ENCODE peak calls at places on chromosome 6, in nine cellular contexts. One of them, this sample, is unnamed.

GRCh38 chr6:40794581-40794980 is 207.4 kb upstream of the LRFN2 start:
- DNase-seq in GM04504: no peak
- DNase-seq in GOT3: no peak
- DNase-seq in BJ: no peak
- DNase-seq in NCI-H1930: no peak
- DNase-seq in small intestine: no peak
- DNase-seq in midbrain: no peak
- DNase-seq in T-helper 9 cell: no peak
- DNase-seq in activated T-helper 9 cell treated with anti-CD3 and anti-CD28 coated beads, Interleukin-2, amount 50 U/mL, for 16 hours: no peak
- DNase-seq in this sample: no peak

GRCh38 chr6:44831002-44831610 is 443.6 kb downstream of the CDC5L start:
- DNase-seq in GM04504: peak
- DNase-seq in GOT3: no peak
- DNase-seq in BJ: no peak
- DNase-seq in NCI-H1930: no peak
- DNase-seq in small intestine: no peak
- DNase-seq in midbrain: no peak
- DNase-seq in T-helper 9 cell: no peak
- DNase-seq in activated T-helper 9 cell treated with anti-CD3 and anti-CD28 coated beads, Interleukin-2, amount 50 U/mL, for 16 hours: no peak
- DNase-seq in this sample: peak

GRCh38 chr6:128521302-128521632 is 868 bp upstream of the PTPRK start:
- DNase-seq in GM04504: no peak
- DNase-seq in GOT3: no peak
- DNase-seq in BJ: no peak
- DNase-seq in NCI-H1930: no peak
- DNase-seq in small intestine: no peak
- DNase-seq in midbrain: no peak
- DNase-seq in T-helper 9 cell: no peak
- DNase-seq in activated T-helper 9 cell treated with anti-CD3 and anti-CD28 coated beads, Interleukin-2, amount 50 U/mL, for 16 hours: no peak
- DNase-seq in this sample: no peak

GRCh38 chr6:118187568-118188164 is 280.6 kb downstream of the SLC35F1 start:
- DNase-seq in GM04504: peak
- DNase-seq in GOT3: no peak
- DNase-seq in BJ: no peak
- DNase-seq in NCI-H1930: no peak
- DNase-seq in small intestine: no peak
- DNase-seq in midbrain: no peak
- DNase-seq in T-helper 9 cell: no peak
- DNase-seq in activated T-helper 9 cell treated with anti-CD3 and anti-CD28 coated beads, Interleukin-2, amount 50 U/mL, for 16 hours: no peak
- DNase-seq in this sample: no peak

GRCh38 chr6:34601706-34602105 is 45.6 kb upstream of the SPDEF start:
- DNase-seq in GM04504: no peak
- DNase-seq in GOT3: no peak
- DNase-seq in BJ: no peak
- DNase-seq in NCI-H1930: no peak
- DNase-seq in small intestine: no peak
- DNase-seq in midbrain: no peak
- DNase-seq in T-helper 9 cell: no peak
- DNase-seq in activated T-helper 9 cell treated with anti-CD3 and anti-CD28 coated beads, Interleukin-2, amount 50 U/mL, for 16 hours: no peak
- DNase-seq in this sample: peak

GRCh38 chr6:36848658-36849441 is 9.6 kb upstream of the CPNE5 start:
- DNase-seq in GM04504: no peak
- DNase-seq in GOT3: no peak
- DNase-seq in BJ: no peak
- DNase-seq in NCI-H1930: no peak
- DNase-seq in small intestine: peak
- DNase-seq in midbrain: peak
- DNase-seq in T-helper 9 cell: no peak
- DNase-seq in activated T-helper 9 cell treated with anti-CD3 and anti-CD28 coated beads, Interleukin-2, amount 50 U/mL, for 16 hours: no peak
- DNase-seq in this sample: peak

GRCh38 chr6:20175810-20176209 is 36.5 kb downstream of the MBOAT1 start:
- DNase-seq in GM04504: no peak
- DNase-seq in GOT3: no peak
- DNase-seq in BJ: no peak
- DNase-seq in NCI-H1930: no peak
- DNase-seq in small intestine: peak
- DNase-seq in midbrain: no peak
- DNase-seq in T-helper 9 cell: no peak
- DNase-seq in activated T-helper 9 cell treated with anti-CD3 and anti-CD28 coated beads, Interleukin-2, amount 50 U/mL, for 16 hours: no peak
- DNase-seq in this sample: no peak

GRCh38 chr6:13929196-13929595 is 4.4 kb downstream of the RNF182 start:
- DNase-seq in GM04504: no peak
- DNase-seq in GOT3: no peak
- DNase-seq in BJ: no peak
- DNase-seq in NCI-H1930: no peak
- DNase-seq in small intestine: no peak
- DNase-seq in midbrain: no peak
- DNase-seq in T-helper 9 cell: no peak
- DNase-seq in activated T-helper 9 cell treated with anti-CD3 and anti-CD28 coated beads, Interleukin-2, amount 50 U/mL, for 16 hours: no peak
- DNase-seq in this sample: no peak

GRCh38 chr6:139846538-139847321 is 472.3 kb upstream of the CITED2 start:
- DNase-seq in GM04504: no peak
- DNase-seq in GOT3: no peak
- DNase-seq in BJ: no peak
- DNase-seq in NCI-H1930: no peak
- DNase-seq in small intestine: peak
- DNase-seq in midbrain: no peak
- DNase-seq in T-helper 9 cell: no peak
- DNase-seq in activated T-helper 9 cell treated with anti-CD3 and anti-CD28 coated beads, Interleukin-2, amount 50 U/mL, for 16 hours: no peak
- DNase-seq in this sample: no peak

GRCh38 chr6:93828553-93828952 is 409.2 kb upstream of the EPHA7 start:
- DNase-seq in GM04504: no peak
- DNase-seq in GOT3: no peak
- DNase-seq in BJ: no peak
- DNase-seq in NCI-H1930: no peak
- DNase-seq in small intestine: no peak
- DNase-seq in midbrain: no peak
- DNase-seq in T-helper 9 cell: no peak
- DNase-seq in activated T-helper 9 cell treated with anti-CD3 and anti-CD28 coated beads, Interleukin-2, amount 50 U/mL, for 16 hours: no peak
- DNase-seq in this sample: no peak

GRCh38 chr6:165799736-165800135 is 136.7 kb upstream of the PDE10A start:
- DNase-seq in GM04504: no peak
- DNase-seq in GOT3: peak
- DNase-seq in BJ: no peak
- DNase-seq in NCI-H1930: no peak
- DNase-seq in small intestine: no peak
- DNase-seq in midbrain: no peak
- DNase-seq in T-helper 9 cell: no peak
- DNase-seq in activated T-helper 9 cell treated with anti-CD3 and anti-CD28 coated beads, Interleukin-2, amount 50 U/mL, for 16 hours: no peak
- DNase-seq in this sample: no peak

GRCh38 chr6:111552999-111553398 is 52.7 kb downstream of the TRAF3IP2 start:
- DNase-seq in GM04504: no peak
- DNase-seq in GOT3: no peak
- DNase-seq in BJ: no peak
- DNase-seq in NCI-H1930: peak
- DNase-seq in small intestine: no peak
- DNase-seq in midbrain: no peak
- DNase-seq in T-helper 9 cell: no peak
- DNase-seq in activated T-helper 9 cell treated with anti-CD3 and anti-CD28 coated beads, Interleukin-2, amount 50 U/mL, for 16 hours: no peak
- DNase-seq in this sample: no peak

GRCh38 chr6:165718486-165718885 is 55.4 kb upstream of the PDE10A start:
- DNase-seq in GM04504: no peak
- DNase-seq in GOT3: no peak
- DNase-seq in BJ: no peak
- DNase-seq in NCI-H1930: no peak
- DNase-seq in small intestine: no peak
- DNase-seq in midbrain: no peak
- DNase-seq in T-helper 9 cell: no peak
- DNase-seq in activated T-helper 9 cell treated with anti-CD3 and anti-CD28 coated beads, Interleukin-2, amount 50 U/mL, for 16 hours: no peak
- DNase-seq in this sample: no peak

GRCh38 chr6:117956386-117956785 is 49.3 kb downstream of the SLC35F1 start:
- DNase-seq in GM04504: no peak
- DNase-seq in GOT3: no peak
- DNase-seq in BJ: no peak
- DNase-seq in NCI-H1930: no peak
- DNase-seq in small intestine: no peak
- DNase-seq in midbrain: peak
- DNase-seq in T-helper 9 cell: no peak
- DNase-seq in activated T-helper 9 cell treated with anti-CD3 and anti-CD28 coated beads, Interleukin-2, amount 50 U/mL, for 16 hours: no peak
- DNase-seq in this sample: no peak

GRCh38 chr6:105326838-105327745 is 75.8 kb downstream of the PREP start:
- DNase-seq in GM04504: peak
- DNase-seq in GOT3: no peak
- DNase-seq in BJ: peak
- DNase-seq in NCI-H1930: peak
- DNase-seq in small intestine: no peak
- DNase-seq in midbrain: no peak
- DNase-seq in T-helper 9 cell: no peak
- DNase-seq in activated T-helper 9 cell treated with anti-CD3 and anti-CD28 coated beads, Interleukin-2, amount 50 U/mL, for 16 hours: no peak
- DNase-seq in this sample: no peak

GRCh38 chr6:32639440-32640394 is 2.5 kb downstream of the HLA-DQA1 start:
- DNase-seq in GM04504: no peak
- DNase-seq in GOT3: no peak
- DNase-seq in BJ: no peak
- DNase-seq in NCI-H1930: no peak
- DNase-seq in small intestine: no peak
- DNase-seq in midbrain: no peak
- DNase-seq in T-helper 9 cell: no peak
- DNase-seq in activated T-helper 9 cell treated with anti-CD3 and anti-CD28 coated beads, Interleukin-2, amount 50 U/mL, for 16 hours: no peak
- DNase-seq in this sample: no peak

GRCh38 chr6:39314273-39314790 is at the start of gene KCNK17:
- DNase-seq in GM04504: no peak
- DNase-seq in GOT3: no peak
- DNase-seq in BJ: no peak
- DNase-seq in NCI-H1930: no peak
- DNase-seq in small intestine: no peak
- DNase-seq in midbrain: no peak
- DNase-seq in T-helper 9 cell: no peak
- DNase-seq in activated T-helper 9 cell treated with anti-CD3 and anti-CD28 coated beads, Interleukin-2, amount 50 U/mL, for 16 hours: no peak
- DNase-seq in this sample: no peak

GRCh38 chr6:31579546-31580445 is 2.4 kb downstream of the LTB start:
- DNase-seq in GM04504: no peak
- DNase-seq in GOT3: no peak
- DNase-seq in BJ: no peak
- DNase-seq in NCI-H1930: no peak
- DNase-seq in small intestine: no peak
- DNase-seq in midbrain: no peak
- DNase-seq in T-helper 9 cell: no peak
- DNase-seq in activated T-helper 9 cell treated with anti-CD3 and anti-CD28 coated beads, Interleukin-2, amount 50 U/mL, for 16 hours: no peak
- DNase-seq in this sample: no peak

GRCh38 chr6:146590492-146590891 is 8.3 kb upstream of the ADGB start:
- DNase-seq in GM04504: no peak
- DNase-seq in GOT3: no peak
- DNase-seq in BJ: no peak
- DNase-seq in NCI-H1930: no peak
- DNase-seq in small intestine: no peak
- DNase-seq in midbrain: no peak
- DNase-seq in T-helper 9 cell: no peak
- DNase-seq in activated T-helper 9 cell treated with anti-CD3 and anti-CD28 coated beads, Interleukin-2, amount 50 U/mL, for 16 hours: no peak
- DNase-seq in this sample: no peak

GRCh38 chr6:36599791-36600209 is 5.6 kb downstream of the SRSF3 start:
- DNase-seq in GM04504: no peak
- DNase-seq in GOT3: no peak
- DNase-seq in BJ: no peak
- DNase-seq in NCI-H1930: no peak
- DNase-seq in small intestine: peak
- DNase-seq in midbrain: peak
- DNase-seq in T-helper 9 cell: peak
- DNase-seq in activated T-helper 9 cell treated with anti-CD3 and anti-CD28 coated beads, Interleukin-2, amount 50 U/mL, for 16 hours: peak
- DNase-seq in this sample: peak

GRCh38 chr6:98142839-98143238 is 691.5 kb upstream of the POU3F2 start:
- DNase-seq in GM04504: no peak
- DNase-seq in GOT3: no peak
- DNase-seq in BJ: no peak
- DNase-seq in NCI-H1930: no peak
- DNase-seq in small intestine: no peak
- DNase-seq in midbrain: no peak
- DNase-seq in T-helper 9 cell: no peak
- DNase-seq in activated T-helper 9 cell treated with anti-CD3 and anti-CD28 coated beads, Interleukin-2, amount 50 U/mL, for 16 hours: no peak
- DNase-seq in this sample: no peak

GRCh38 chr6:148313483-148313882 is 29.2 kb upstream of the SASH1 start:
- DNase-seq in GM04504: no peak
- DNase-seq in GOT3: no peak
- DNase-seq in BJ: no peak
- DNase-seq in NCI-H1930: no peak
- DNase-seq in small intestine: no peak
- DNase-seq in midbrain: no peak
- DNase-seq in T-helper 9 cell: no peak
- DNase-seq in activated T-helper 9 cell treated with anti-CD3 and anti-CD28 coated beads, Interleukin-2, amount 50 U/mL, for 16 hours: no peak
- DNase-seq in this sample: peak

GRCh38 chr6:26223677-26224546 is 136.7 kb downstream of the HFE start:
- DNase-seq in GM04504: peak
- DNase-seq in GOT3: no peak
- DNase-seq in BJ: peak
- DNase-seq in NCI-H1930: no peak
- DNase-seq in small intestine: peak
- DNase-seq in midbrain: peak
- DNase-seq in T-helper 9 cell: peak
- DNase-seq in activated T-helper 9 cell treated with anti-CD3 and anti-CD28 coated beads, Interleukin-2, amount 50 U/mL, for 16 hours: peak
- DNase-seq in this sample: no peak

GRCh38 chr6:111427341-111428116 is 55.5 kb downstream of the REV3L start:
- DNase-seq in GM04504: peak
- DNase-seq in GOT3: no peak
- DNase-seq in BJ: peak
- DNase-seq in NCI-H1930: no peak
- DNase-seq in small intestine: peak
- DNase-seq in midbrain: no peak
- DNase-seq in T-helper 9 cell: no peak
- DNase-seq in activated T-helper 9 cell treated with anti-CD3 and anti-CD28 coated beads, Interleukin-2, amount 50 U/mL, for 16 hours: no peak
- DNase-seq in this sample: no peak

GRCh38 chr6:29419516-29419915 is 4.8 kb downstream of the OR12D1 start:
- DNase-seq in GM04504: no peak
- DNase-seq in GOT3: no peak
- DNase-seq in BJ: no peak
- DNase-seq in NCI-H1930: no peak
- DNase-seq in small intestine: no peak
- DNase-seq in midbrain: no peak
- DNase-seq in T-helper 9 cell: no peak
- DNase-seq in activated T-helper 9 cell treated with anti-CD3 and anti-CD28 coated beads, Interleukin-2, amount 50 U/mL, for 16 hours: no peak
- DNase-seq in this sample: no peak

GRCh38 chr6:131065824-131066171 is 2.8 kb upstream of the EPB41L2 start:
- DNase-seq in GM04504: no peak
- DNase-seq in GOT3: no peak
- DNase-seq in BJ: no peak
- DNase-seq in NCI-H1930: no peak
- DNase-seq in small intestine: no peak
- DNase-seq in midbrain: no peak
- DNase-seq in T-helper 9 cell: no peak
- DNase-seq in activated T-helper 9 cell treated with anti-CD3 and anti-CD28 coated beads, Interleukin-2, amount 50 U/mL, for 16 hours: no peak
- DNase-seq in this sample: no peak

GRCh38 chr6:41748542-41748941 is 1.3 kb upstream of the PGC start:
- DNase-seq in GM04504: no peak
- DNase-seq in GOT3: no peak
- DNase-seq in BJ: no peak
- DNase-seq in NCI-H1930: no peak
- DNase-seq in small intestine: no peak
- DNase-seq in midbrain: no peak
- DNase-seq in T-helper 9 cell: no peak
- DNase-seq in activated T-helper 9 cell treated with anti-CD3 and anti-CD28 coated beads, Interleukin-2, amount 50 U/mL, for 16 hours: no peak
- DNase-seq in this sample: no peak

GRCh38 chr6:109187399-109188114 is 92.2 kb downstream of the CEP57L1 start:
- DNase-seq in GM04504: no peak
- DNase-seq in GOT3: no peak
- DNase-seq in BJ: no peak
- DNase-seq in NCI-H1930: peak
- DNase-seq in small intestine: peak
- DNase-seq in midbrain: peak
- DNase-seq in T-helper 9 cell: peak
- DNase-seq in activated T-helper 9 cell treated with anti-CD3 and anti-CD28 coated beads, Interleukin-2, amount 50 U/mL, for 16 hours: peak
- DNase-seq in this sample: peak

GRCh38 chr6:26568601-26569432 is 27.9 kb upstream of the ABT1 start:
- DNase-seq in GM04504: peak
- DNase-seq in GOT3: peak
- DNase-seq in BJ: peak
- DNase-seq in NCI-H1930: peak
- DNase-seq in small intestine: peak
- DNase-seq in midbrain: peak
- DNase-seq in T-helper 9 cell: peak
- DNase-seq in activated T-helper 9 cell treated with anti-CD3 and anti-CD28 coated beads, Interleukin-2, amount 50 U/mL, for 16 hours: peak
- DNase-seq in this sample: peak

GRCh38 chr6:137005073-137005472 is 39.7 kb downstream of the IL20RA start:
- DNase-seq in GM04504: no peak
- DNase-seq in GOT3: no peak
- DNase-seq in BJ: no peak
- DNase-seq in NCI-H1930: no peak
- DNase-seq in small intestine: no peak
- DNase-seq in midbrain: no peak
- DNase-seq in T-helper 9 cell: no peak
- DNase-seq in activated T-helper 9 cell treated with anti-CD3 and anti-CD28 coated beads, Interleukin-2, amount 50 U/mL, for 16 hours: no peak
- DNase-seq in this sample: no peak